ENCODE peak calls at places on chromosomes 5 and 9, in four cellular contexts. M, X, Z and U are unnamed samples.

GRCh38 chr9:131095666-131096489 is 453 bp upstream of the AIF1L start:
- DNase-seq in M (no peak), X (no peak), Z (peak), U (no peak)

GRCh38 chr9:104071589-104071988 is 22.5 kb upstream of the SMC2 start:
- DNase-seq in M (no peak), X (no peak), Z (no peak), U (no peak)

GRCh38 chr5:168370826-168371225 is 79.4 kb downstream of the WWC1 start:
- DNase-seq in M (no peak), X (no peak), Z (no peak), U (no peak)

GRCh38 chr9:105254226-105254625 is 9.8 kb downstream of the SLC44A1 start:
- DNase-seq in M (no peak), X (no peak), Z (no peak), U (no peak)

GRCh38 chr5:94618029-94618492 is 343 bp downstream of the KIAA0825 start:
- DNase-seq in M (peak), X (peak), Z (peak), U (no peak)

GRCh38 chr5:73496984-73497457 is 1.2 kb upstream of the BTF3 start:
- DNase-seq in M (peak), X (peak), Z (peak), U (no peak)

GRCh38 chr5:113194125-113194524 is 217.5 kb downstream of the DCP2 start:
- DNase-seq in M (no peak), X (no peak), Z (no peak), U (no peak)

GRCh38 chr9:129198737-129199435 is 20.8 kb upstream of the IER5L start:
- DNase-seq in M (no peak), X (no peak), Z (no peak), U (no peak)

GRCh38 chr5:10585120-10585915 is 21.4 kb downstream of the ANKRD33B start:
- DNase-seq in M (no peak), X (no peak), Z (no peak), U (no peak)

GRCh38 chr5:169805527-169805934 is 168.5 kb downstream of the DOCK2 start:
- DNase-seq in M (no peak), X (no peak), Z (no peak), U (no peak)

GRCh38 chr5:75654693-75655315 is 43.6 kb downstream of the ANKDD1B start:
- DNase-seq in M (no peak), X (no peak), Z (no peak), U (no peak)

GRCh38 chr9:26310294-26310693 is 582.3 kb downstream of the CAAP1 start:
- DNase-seq in M (peak), X (no peak), Z (no peak), U (no peak)

GRCh38 chr9:76667521-76667957 is 96.7 kb upstream of the PCA3 start:
- DNase-seq in M (peak), X (no peak), Z (no peak), U (peak)

GRCh38 chr5:121630402-121630801 is 221.3 kb upstream of the FTMT start:
- DNase-seq in M (peak), X (peak), Z (no peak), U (no peak)

GRCh38 chr9:109010676-109011655 is 2.3 kb downstream of the CTNNAL1 start:
- DNase-seq in M (peak), X (peak), Z (no peak), U (no peak)

GRCh38 chr9:125409637-125410521 is 148.3 kb downstream of the GAPVD1 start:
- DNase-seq in M (no peak), X (peak), Z (peak), U (no peak)

GRCh38 chr5:153572393-153572930 is 82.0 kb downstream of the GRIA1 start:
- DNase-seq in M (no peak), X (no peak), Z (no peak), U (no peak)

GRCh38 chr5:7805379-7805778 is 45.6 kb downstream of the CFAP90 start:
- DNase-seq in M (no peak), X (no peak), Z (no peak), U (no peak)

GRCh38 chr9:131656356-131657030 is 83.4 kb downstream of the RAPGEF1 start:
- DNase-seq in M (no peak), X (no peak), Z (no peak), U (no peak)

GRCh38 chr9:764105-764524 is 77.4 kb upstream of the DMRT1 start:
- DNase-seq in M (peak), X (peak), Z (peak), U (peak)

GRCh38 chr5:154273028-154273617 is 82.6 kb downstream of the GALNT10 start:
- DNase-seq in M (peak), X (no peak), Z (no peak), U (no peak)

GRCh38 chr5:68565427-68565826 is 349.9 kb downstream of the PIK3R1 start:
- DNase-seq in M (no peak), X (no peak), Z (no peak), U (no peak)

GRCh38 chr9:69554945-69555344 is 117.2 kb downstream of the APBA1 start:
- DNase-seq in M (peak), X (no peak), Z (no peak), U (peak)

GRCh38 chr5:157189223-157189622 is 8.6 kb downstream of the ITK start:
- DNase-seq in M (no peak), X (no peak), Z (no peak), U (no peak)

GRCh38 chr5:73522989-73523388 is 24.7 kb downstream of the BTF3 start:
- DNase-seq in M (no peak), X (no peak), Z (no peak), U (no peak)

GRCh38 chr9:126440938-126441337 is 114.3 kb downstream of the MVB12B start:
- DNase-seq in M (peak), X (no peak), Z (no peak), U (peak)
- TF ChIP-seq CTCF in M (no peak), X (no peak), Z (no peak), U (no peak)

GRCh38 chr5:177142029-177142681 is 8.6 kb downstream of the NSD1 start:
- DNase-seq in M (no peak), X (no peak), Z (no peak), U (no peak)

GRCh38 chr5:177140312-177140711 is 6.7 kb downstream of the NSD1 start:
- DNase-seq in M (no peak), X (no peak), Z (no peak), U (no peak)

GRCh38 chr5:177141496-177141895 is 7.9 kb downstream of the NSD1 start:
- DNase-seq in M (no peak), X (no peak), Z (no peak), U (no peak)

GRCh38 chr5:177147239-177147638 is 13.7 kb downstream of the NSD1 start:
- DNase-seq in M (peak), X (no peak), Z (no peak), U (no peak)

DNA sequence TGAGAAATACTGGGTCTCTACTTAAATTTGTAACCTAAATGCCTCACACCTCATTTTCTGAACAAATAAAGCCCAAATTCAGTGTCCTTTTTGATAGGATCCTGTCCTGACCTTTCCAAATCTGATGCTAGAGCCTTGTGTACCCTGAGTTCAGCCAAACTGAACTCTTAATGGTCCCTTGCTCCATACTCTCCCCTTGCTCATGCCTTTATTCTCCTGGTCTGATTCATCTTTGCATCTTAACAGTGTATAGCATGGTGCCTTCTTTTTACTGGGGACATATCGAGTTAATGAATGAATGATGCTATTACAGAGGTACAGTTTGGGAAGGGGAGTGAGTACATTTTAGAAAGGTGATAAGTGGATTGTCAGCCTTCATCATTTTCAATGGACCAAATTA is 9.2 kb downstream of the NSD1 start:
- DNase-seq in M (no peak), X (no peak), Z (no peak), U (no peak)
- H3K4me3 ChIP-seq in M (no peak), X (no peak), Z (no peak), U (no peak)

DNA sequence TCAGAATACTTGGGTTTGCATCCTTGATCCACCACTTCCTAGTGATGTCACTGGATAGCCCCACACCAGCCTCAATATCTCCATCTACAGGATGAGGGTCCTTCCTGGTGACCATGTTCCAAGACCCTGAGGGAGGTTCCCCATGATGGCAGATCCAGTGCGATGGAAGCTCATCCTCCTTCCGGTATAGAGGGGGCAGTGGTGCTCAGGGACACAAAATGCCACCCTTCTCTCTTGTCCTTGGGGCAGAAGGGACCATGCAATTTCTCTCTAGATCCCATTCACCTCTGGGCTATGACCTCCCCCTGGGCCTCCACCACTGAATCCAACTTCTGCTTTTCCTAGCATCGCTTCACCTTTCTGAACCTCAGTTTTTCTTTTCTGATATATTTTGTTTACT is 5.4 kb upstream of the SLC25A51 start:
- DNase-seq in M (no peak), X (no peak), Z (no peak), U (no peak)
- TF ChIP-seq CTCF in M (no peak), X (no peak), Z (no peak), U (no peak)

GRCh38 chr5:1109542-1110259 is 2.2 kb downstream of the SLC12A7 start:
- DNase-seq in M (no peak), X (no peak), Z (no peak), U (no peak)
- H3K4me3 ChIP-seq in M (no peak), X (no peak), Z (no peak), U (no peak)